ENCODE peak calls at places on chromosomes 5 and 9, in five cellular contexts. B is mesendoderm, H is tibial nerve, D is NT2/D1, N is aorta. Y is an unnamed sample. For H3K27me3, the result is how much of the 10 kb centered on the place peaks cover.

GRCh38 chr5:122076023-122076422 is 2.0 kb downstream of the LOX start:
- DNase-seq in B (no peak), H (no peak), D (no peak), N (no peak), Y (no peak)

GRCh38 chr5:127072861-127073846 is at the start of gene C5orf63:
- DNase-seq in B (no peak), H (no peak), D (no peak), N (peak), Y (peak)

GRCh38 chr5:132138260-132138659 is 64.7 kb downstream of the CSF2 start:
- DNase-seq in B (no peak), H (no peak), D (no peak), N (no peak), Y (no peak)

GRCh38 chr5:75601567-75601966 is 9.7 kb upstream of the ANKDD1B start:
- DNase-seq in B (no peak), H (no peak), D (no peak), N (no peak), Y (no peak)

GRCh38 chr5:17895296-17896058 is 261.2 kb downstream of the TAF11L14 start:
- DNase-seq in B (no peak), H (no peak), D (no peak), N (no peak), Y (no peak)

GRCh38 chr9:8382266-8382665 is 582.7 kb upstream of the DMAC1 start:
- DNase-seq in B (peak), H (no peak), D (no peak), N (no peak), Y (no peak)

GRCh38 chr9:116075191-116075590 is 78.4 kb upstream of the PAPPA start:
- DNase-seq in B (no peak), H (no peak), D (no peak), N (no peak), Y (no peak)

GRCh38 chr5:176732306-176732705 is 78.1 kb upstream of the UNC5A start:
- DNase-seq in B (no peak), H (no peak), D (no peak), N (peak), Y (no peak)

GRCh38 chr5:178163772-178164735 is 10.4 kb upstream of the NHP2 start:
- DNase-seq in B (peak), H (peak), D (peak), N (peak), Y (peak)

GRCh38 chr5:154210163-154210562 is 19.6 kb downstream of the GALNT10 start:
- DNase-seq in B (no peak), H (no peak), D (no peak), N (no peak), Y (no peak)

GRCh38 chr5:141941307-141941706 is 16.7 kb downstream of the PCDH12 start:
- DNase-seq in B (no peak), H (no peak), D (no peak), N (peak), Y (no peak)

GRCh38 chr5:54644226-54644625 is 126.7 kb downstream of the SNX18 start:
- DNase-seq in B (no peak), H (no peak), D (no peak), N (no peak), Y (no peak)

GRCh38 chr5:65127181-65127901 is 354.4 kb downstream of the ADAMTS6 start:
- DNase-seq in B (peak), H (no peak), D (no peak), N (no peak), Y (no peak)

GRCh38 chr9:137514691-137515337 is 35.4 kb downstream of the PNPLA7 start:
- DNase-seq in B (no peak), H (no peak), D (no peak), N (no peak), Y (no peak)

GRCh38 chr9:26750126-26750525 is 142.5 kb downstream of the CAAP1 start:
- DNase-seq in B (no peak), H (no peak), D (no peak), N (no peak), Y (no peak)

GRCh38 chr9:93486269-93486668 is 32.9 kb upstream of the FAM120AOS start:
- DNase-seq in B (no peak), H (no peak), D (no peak), N (no peak), Y (no peak)

GRCh38 chr9:95511952-95512750 is 4.6 kb downstream of the PTCH1 start:
- DNase-seq in B (peak), H (no peak), D (peak), N (no peak), Y (no peak)

GRCh38 chr5:76270214-76270613 is 132.9 kb upstream of the IQGAP2 start:
- DNase-seq in B (no peak), H (no peak), D (no peak), N (no peak), Y (no peak)

GRCh38 chr9:97903168-97903567 is 19.1 kb downstream of the TRMO start:
- DNase-seq in B (no peak), H (no peak), D (no peak), N (no peak), Y (no peak)

GRCh38 chr9:7479300-7479699 is 320.3 kb downstream of the DMAC1 start:
- DNase-seq in B (peak), H (no peak), D (no peak), N (no peak), Y (no peak)

GRCh38 chr9:13810510-13810909 is 503.4 kb downstream of the NFIB start:
- DNase-seq in B (no peak), H (no peak), D (no peak), N (no peak), Y (no peak)

GRCh38 chr5:102596113-102596512 is 97.3 kb upstream of the SLCO6A1 start:
- DNase-seq in B (no peak), H (no peak), D (no peak), N (no peak), Y (no peak)

GRCh38 chr5:77864997-77865396 is 88.9 kb upstream of the TBCA start:
- DNase-seq in B (no peak), H (no peak), D (no peak), N (no peak), Y (no peak)

GRCh38 chr5:124741711-124742496 is 4.5 kb downstream of the ZNF608 start:
- DNase-seq in B (peak), H (no peak), D (no peak), N (no peak), Y (no peak)

GRCh38 chr5:102283111-102283797 is 12.8 kb downstream of the SLCO4C1 start:
- DNase-seq in B (no peak), H (no peak), D (no peak), N (no peak), Y (no peak)

GRCh38 chr5:141484499-141485304 is at the start of gene PCDHGC4:
- DNase-seq in B (peak), H (no peak), D (no peak), N (no peak), Y (no peak)

GRCh38 chr5:112492291-112492690 is 73.2 kb upstream of the EPB41L4A start:
- DNase-seq in B (peak), H (no peak), D (peak), N (no peak), Y (no peak)

GRCh38 chr9:133691659-133692363 is 46.3 kb downstream of the SARDH start:
- DNase-seq in B (no peak), H (no peak), D (no peak), N (peak), Y (no peak)

DNA sequence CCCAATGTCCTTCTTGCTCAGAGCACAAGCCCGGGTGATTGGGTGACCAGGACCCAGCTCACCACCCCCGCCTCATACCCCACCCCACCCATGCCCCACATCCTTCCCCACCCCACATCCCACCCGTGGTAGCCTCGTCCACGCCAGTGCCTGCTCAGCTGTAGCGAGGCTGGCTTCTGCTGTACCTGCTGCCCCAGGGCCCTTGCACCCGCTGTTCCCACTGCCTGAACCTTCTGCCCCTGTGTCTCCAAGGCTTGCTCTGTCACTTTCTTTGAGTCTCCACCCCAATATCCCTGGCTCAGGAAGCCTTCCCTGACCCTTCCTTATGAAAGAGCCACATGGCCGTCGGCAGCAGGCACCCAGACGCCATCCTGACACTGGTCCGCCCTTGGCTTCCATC is 3.1 kb upstream of the NACC2 start:
- DNase-seq in B (no peak), H (no peak), D (no peak), N (no peak), Y (no peak)
- H3K27me3 ChIP-seq in B (under half), H (under half), D (under half), N (under half), Y (under half)

GRCh38 chr9:35937227-35937626 is 20.7 kb downstream of the OR2S2 start:
- DNase-seq in B (no peak), H (no peak), D (no peak), N (no peak), Y (no peak)
- H3K4me3 ChIP-seq in B (no peak), H (no peak), D (no peak), N (no peak), Y (no peak)

DNA sequence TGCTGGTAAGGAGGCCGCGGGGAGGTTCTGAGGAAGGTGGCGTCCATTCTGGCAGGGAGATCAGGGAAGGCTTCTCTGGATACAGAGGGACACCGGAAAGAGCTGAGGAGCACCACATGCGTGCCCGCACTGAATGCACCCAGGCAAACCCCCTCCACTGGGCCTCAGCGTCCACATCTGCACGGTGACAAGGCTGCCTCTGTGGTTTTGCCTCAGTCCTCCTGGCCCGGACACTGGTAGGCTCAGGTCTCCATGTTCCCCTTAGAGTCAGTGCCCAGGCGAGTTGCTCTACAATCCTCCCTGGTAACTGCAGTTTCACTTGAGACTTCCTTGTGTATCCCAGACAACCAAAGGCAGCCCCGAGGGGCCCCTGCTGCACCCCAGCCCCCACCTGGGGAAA is 173.3 kb downstream of the MELK start:
- DNase-seq in B (no peak), H (no peak), D (no peak), N (no peak), Y (no peak)
- H3K27me3 ChIP-seq in B (under half), H (under half), D (under half), N (under half), Y (under half)

DNA sequence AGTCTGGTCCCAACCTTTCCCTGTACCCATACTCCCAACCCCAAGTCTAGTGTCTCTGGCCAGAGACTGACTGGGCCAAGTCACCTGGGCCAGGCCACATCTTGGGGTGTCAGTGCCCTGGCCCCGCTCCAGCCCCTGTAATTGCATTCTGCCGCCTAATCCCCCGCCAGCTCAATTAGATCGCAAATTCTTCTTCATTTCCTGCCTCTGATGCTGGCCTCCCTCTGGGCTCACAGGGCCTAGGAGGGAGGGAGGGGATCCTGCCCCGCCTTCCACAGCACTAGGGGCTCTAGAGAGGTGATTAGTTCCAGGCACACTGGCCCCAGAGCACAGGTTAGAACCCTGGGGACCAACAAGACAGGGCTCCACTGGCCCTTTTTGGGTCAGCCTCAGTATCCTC is 5.5 kb downstream of the CXXC5 start:
- DNase-seq in B (no peak), H (no peak), D (no peak), N (no peak), Y (no peak)
- H3K4me3 ChIP-seq in B (no peak), H (no peak), D (no peak), N (no peak), Y (no peak)

DNA sequence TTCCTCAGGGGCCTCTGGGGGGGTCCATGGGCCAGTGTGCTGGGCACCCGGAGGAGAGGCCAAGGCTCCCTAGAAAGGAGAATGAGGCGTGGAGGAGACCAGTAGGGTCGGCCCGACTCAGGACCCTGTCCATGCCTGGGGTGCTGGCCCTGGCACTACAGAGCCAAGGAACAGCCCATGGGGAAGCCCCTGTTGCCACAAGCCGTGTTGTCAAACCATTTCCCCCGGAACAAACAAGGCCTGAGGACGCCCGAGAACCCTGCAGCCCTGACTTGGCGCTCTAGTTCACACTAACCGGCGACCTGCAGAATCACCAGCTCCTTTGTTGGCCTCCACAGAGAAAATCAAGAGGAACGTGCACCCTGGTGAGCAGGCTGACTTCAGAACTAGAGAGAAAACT is 41.6 kb upstream of the SLC12A7 start:
- DNase-seq in B (no peak), H (no peak), D (no peak), N (no peak), Y (no peak)
- H3K27me3 ChIP-seq in B (under half), H (under half), D (under half), N (under half), Y (under half)

GRCh38 chr9:120888626-120889025 is 11.6 kb upstream of the PHF19 start:
- DNase-seq in B (no peak), H (no peak), D (no peak), N (no peak), Y (no peak)
- H3K4me3 ChIP-seq in B (no peak), H (no peak), D (no peak), N (no peak), Y (no peak)

DNA sequence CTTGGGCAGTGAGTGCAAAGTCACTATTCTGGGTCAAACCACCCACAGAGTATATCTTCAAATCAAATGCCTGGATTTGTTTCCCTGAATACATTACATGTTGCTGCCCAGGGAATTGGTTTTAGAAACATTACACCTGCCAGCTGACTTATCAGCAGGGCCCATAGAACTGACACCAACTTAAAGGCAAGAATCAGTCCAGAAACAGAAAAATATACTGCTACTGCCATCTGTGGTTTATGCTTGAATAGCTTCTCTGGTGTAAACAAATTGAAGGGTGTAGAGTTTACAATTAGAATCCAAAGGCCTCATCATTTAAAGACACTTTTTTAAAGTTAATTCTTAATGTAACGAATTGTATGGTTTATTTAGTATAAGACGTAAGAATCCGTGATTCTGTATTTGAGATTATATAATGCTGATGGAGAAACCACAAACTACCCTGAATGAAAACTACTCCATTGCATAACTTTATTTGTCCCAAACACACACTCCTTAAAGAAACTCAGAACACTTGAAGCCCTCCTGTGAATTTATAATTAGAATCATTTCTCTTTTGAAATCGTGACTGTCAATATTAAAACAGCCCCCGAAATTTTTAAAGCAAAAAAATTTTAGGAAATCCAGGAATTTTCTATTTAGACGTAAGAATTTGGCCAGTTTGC is 6.2 kb downstream of the NR6A1 start:
- DNase-seq in B (peak), H (no peak), D (no peak), N (no peak), Y (no peak)
- H3K27me3 ChIP-seq in B (under half), H (under half), D (under half), N (under half), Y (under half)